ENCODE peak calls at places on chromosomes 7 and 10, in eight cellular contexts. One of them, this sample, is unnamed.

GRCh38 chr10:131732631-131733127 is 168.1 kb upstream of the PPP2R2D start:
- DNase-seq in left lung: no peak
- DNase-seq in activated CD8-positive, alpha-beta memory T cell treated with anti-CD3 and anti-CD28 coated beads for 24 hours: no peak
- DNase-seq in vagina: no peak
- DNase-seq in BJ: no peak
- DNase-seq in EL: no peak
- DNase-seq in A673: no peak
- DNase-seq in NCI-H1092: no peak
- DNase-seq in this sample: no peak

GRCh38 chr10:52703898-52704297 is 68.7 kb downstream of the MBL2 start:
- DNase-seq in left lung: no peak
- DNase-seq in activated CD8-positive, alpha-beta memory T cell treated with anti-CD3 and anti-CD28 coated beads for 24 hours: no peak
- DNase-seq in vagina: no peak
- DNase-seq in BJ: no peak
- DNase-seq in EL: no peak
- DNase-seq in A673: peak; percentile 31
- DNase-seq in NCI-H1092: no peak
- DNase-seq in this sample: no peak

GRCh38 chr7:78226059-78226658 is 427.6 kb downstream of the PHTF2 start:
- DNase-seq in left lung: peak; percentile 53
- DNase-seq in activated CD8-positive, alpha-beta memory T cell treated with anti-CD3 and anti-CD28 coated beads for 24 hours: no peak
- DNase-seq in vagina: no peak
- DNase-seq in BJ: no peak
- DNase-seq in EL: peak; percentile 53
- DNase-seq in A673: peak; percentile 76
- DNase-seq in NCI-H1092: peak; percentile 80
- DNase-seq in this sample: peak; percentile 5

GRCh38 chr7:36001546-36001945 is 151.5 kb upstream of the EEPD1 start:
- DNase-seq in left lung: no peak
- DNase-seq in activated CD8-positive, alpha-beta memory T cell treated with anti-CD3 and anti-CD28 coated beads for 24 hours: no peak
- DNase-seq in vagina: no peak
- DNase-seq in BJ: no peak
- DNase-seq in EL: peak; percentile 20
- DNase-seq in A673: no peak
- DNase-seq in NCI-H1092: no peak
- DNase-seq in this sample: no peak

GRCh38 chr7:132430863-132431822 is 145.1 kb downstream of the PLXNA4 start:
- DNase-seq in left lung: peak; percentile 53
- DNase-seq in activated CD8-positive, alpha-beta memory T cell treated with anti-CD3 and anti-CD28 coated beads for 24 hours: peak; percentile 78
- DNase-seq in vagina: no peak
- DNase-seq in BJ: peak; percentile 29
- DNase-seq in EL: peak; percentile 88
- DNase-seq in A673: peak; percentile 49
- DNase-seq in NCI-H1092: no peak
- DNase-seq in this sample: no peak

GRCh38 chr7:94584113-94584512 is 71.8 kb downstream of the SGCE start:
- DNase-seq in left lung: no peak
- DNase-seq in activated CD8-positive, alpha-beta memory T cell treated with anti-CD3 and anti-CD28 coated beads for 24 hours: no peak
- DNase-seq in vagina: no peak
- DNase-seq in BJ: peak; percentile 5
- DNase-seq in EL: no peak
- DNase-seq in A673: no peak
- DNase-seq in NCI-H1092: peak; percentile 41
- DNase-seq in this sample: no peak

GRCh38 chr10:86646933-86647332 is 7.4 kb upstream of the OPN4 start:
- DNase-seq in left lung: no peak
- DNase-seq in activated CD8-positive, alpha-beta memory T cell treated with anti-CD3 and anti-CD28 coated beads for 24 hours: peak; percentile 37
- DNase-seq in vagina: no peak
- DNase-seq in BJ: no peak
- DNase-seq in EL: no peak
- DNase-seq in A673: no peak
- DNase-seq in NCI-H1092: no peak
- DNase-seq in this sample: no peak

GRCh38 chr10:95788830-95789229 is 32.9 kb downstream of the ENTPD1 start:
- DNase-seq in left lung: no peak
- DNase-seq in activated CD8-positive, alpha-beta memory T cell treated with anti-CD3 and anti-CD28 coated beads for 24 hours: no peak
- DNase-seq in vagina: no peak
- DNase-seq in BJ: no peak
- DNase-seq in EL: peak; percentile 70
- DNase-seq in A673: no peak
- DNase-seq in NCI-H1092: no peak
- DNase-seq in this sample: no peak

GRCh38 chr7:130273081-130273699 is 6.5 kb downstream of the CPA2 start:
- DNase-seq in left lung: no peak
- DNase-seq in activated CD8-positive, alpha-beta memory T cell treated with anti-CD3 and anti-CD28 coated beads for 24 hours: no peak
- DNase-seq in vagina: no peak
- DNase-seq in BJ: no peak
- DNase-seq in EL: peak; percentile 16
- DNase-seq in A673: peak; percentile 75
- DNase-seq in NCI-H1092: peak; percentile 96
- DNase-seq in this sample: peak; percentile 65

GRCh38 chr10:46559231-46559671 is 2.8 kb upstream of the GPRIN2 start:
- DNase-seq in left lung: peak; percentile 27
- DNase-seq in activated CD8-positive, alpha-beta memory T cell treated with anti-CD3 and anti-CD28 coated beads for 24 hours: peak; percentile 53
- DNase-seq in vagina: no peak
- DNase-seq in BJ: no peak
- DNase-seq in EL: no peak
- DNase-seq in A673: no peak
- DNase-seq in NCI-H1092: no peak
- DNase-seq in this sample: no peak

GRCh38 chr10:62250594-62251198 is 17.9 kb downstream of the RTKN2 start:
- DNase-seq in left lung: no peak
- DNase-seq in activated CD8-positive, alpha-beta memory T cell treated with anti-CD3 and anti-CD28 coated beads for 24 hours: no peak
- DNase-seq in vagina: no peak
- DNase-seq in BJ: no peak
- DNase-seq in EL: peak; percentile 75
- DNase-seq in A673: no peak
- DNase-seq in NCI-H1092: no peak
- DNase-seq in this sample: no peak

GRCh38 chr7:130154131-130154500 is 51.1 kb downstream of the TMEM209 start:
- DNase-seq in left lung: peak; percentile 65
- DNase-seq in activated CD8-positive, alpha-beta memory T cell treated with anti-CD3 and anti-CD28 coated beads for 24 hours: no peak
- DNase-seq in vagina: no peak
- DNase-seq in BJ: no peak
- DNase-seq in EL: no peak
- DNase-seq in A673: no peak
- DNase-seq in NCI-H1092: no peak
- DNase-seq in this sample: no peak

GRCh38 chr10:122392835-122393234 is 18.3 kb downstream of the PLEKHA1 start:
- DNase-seq in left lung: no peak
- DNase-seq in activated CD8-positive, alpha-beta memory T cell treated with anti-CD3 and anti-CD28 coated beads for 24 hours: no peak
- DNase-seq in vagina: no peak
- DNase-seq in BJ: no peak
- DNase-seq in EL: no peak
- DNase-seq in A673: no peak
- DNase-seq in NCI-H1092: no peak
- DNase-seq in this sample: no peak

GRCh38 chr10:72310241-72310633 is 36.5 kb downstream of the DDIT4 start:
- DNase-seq in left lung: no peak
- DNase-seq in activated CD8-positive, alpha-beta memory T cell treated with anti-CD3 and anti-CD28 coated beads for 24 hours: no peak
- DNase-seq in vagina: no peak
- DNase-seq in BJ: no peak
- DNase-seq in EL: peak; percentile 53
- DNase-seq in A673: no peak
- DNase-seq in NCI-H1092: no peak
- DNase-seq in this sample: no peak

GRCh38 chr10:46291817-46292572 is 5.2 kb downstream of the ANTXRL start:
- DNase-seq in left lung: peak; percentile 25
- DNase-seq in activated CD8-positive, alpha-beta memory T cell treated with anti-CD3 and anti-CD28 coated beads for 24 hours: no peak
- DNase-seq in vagina: no peak
- DNase-seq in BJ: no peak
- DNase-seq in EL: no peak
- DNase-seq in A673: no peak
- DNase-seq in NCI-H1092: no peak
- DNase-seq in this sample: no peak

GRCh38 chr10:122475130-122475529 is 13.8 kb downstream of the HTRA1 start:
- DNase-seq in left lung: peak; percentile 43
- DNase-seq in activated CD8-positive, alpha-beta memory T cell treated with anti-CD3 and anti-CD28 coated beads for 24 hours: no peak
- DNase-seq in vagina: no peak
- DNase-seq in BJ: no peak
- DNase-seq in EL: no peak
- DNase-seq in A673: no peak
- DNase-seq in NCI-H1092: no peak
- DNase-seq in this sample: no peak

GRCh38 chr7:23864984-23865383 is 155.0 kb downstream of the STK31 start:
- DNase-seq in left lung: no peak
- DNase-seq in activated CD8-positive, alpha-beta memory T cell treated with anti-CD3 and anti-CD28 coated beads for 24 hours: no peak
- DNase-seq in vagina: no peak
- DNase-seq in BJ: no peak
- DNase-seq in EL: peak; percentile 82
- DNase-seq in A673: no peak
- DNase-seq in NCI-H1092: no peak
- DNase-seq in this sample: no peak

GRCh38 chr10:227014-227413 is 91.8 kb downstream of the ZMYND11 start:
- DNase-seq in left lung: no peak
- DNase-seq in activated CD8-positive, alpha-beta memory T cell treated with anti-CD3 and anti-CD28 coated beads for 24 hours: no peak
- DNase-seq in vagina: no peak
- DNase-seq in BJ: peak; percentile 31
- DNase-seq in EL: peak; percentile 14
- DNase-seq in A673: no peak
- DNase-seq in NCI-H1092: no peak
- DNase-seq in this sample: no peak

GRCh38 chr7:108351715-108352114 is 104.5 kb downstream of the NRCAM start:
- DNase-seq in left lung: no peak
- DNase-seq in activated CD8-positive, alpha-beta memory T cell treated with anti-CD3 and anti-CD28 coated beads for 24 hours: no peak
- DNase-seq in vagina: no peak
- DNase-seq in BJ: no peak
- DNase-seq in EL: no peak
- DNase-seq in A673: no peak
- DNase-seq in NCI-H1092: peak; percentile 55
- DNase-seq in this sample: peak; percentile 94

GRCh38 chr10:43140414-43140813 is 2.2 kb downstream of the CSGALNACT2 start:
- DNase-seq in left lung: no peak
- DNase-seq in activated CD8-positive, alpha-beta memory T cell treated with anti-CD3 and anti-CD28 coated beads for 24 hours: no peak
- DNase-seq in vagina: no peak
- DNase-seq in BJ: peak; percentile 76
- DNase-seq in EL: peak; percentile 81
- DNase-seq in A673: no peak
- DNase-seq in NCI-H1092: no peak
- DNase-seq in this sample: no peak

GRCh38 chr10:132446661-132447445 is 49.9 kb downstream of the PWWP2B start:
- DNase-seq in left lung: peak; percentile 87
- DNase-seq in activated CD8-positive, alpha-beta memory T cell treated with anti-CD3 and anti-CD28 coated beads for 24 hours: peak; percentile 88
- DNase-seq in vagina: no peak
- DNase-seq in BJ: no peak
- DNase-seq in EL: peak; percentile 58
- DNase-seq in A673: peak; percentile 82
- DNase-seq in NCI-H1092: peak; percentile 19
- DNase-seq in this sample: no peak

GRCh38 chr7:66930341-66930740 is 9.3 kb downstream of the TMEM248 start:
- DNase-seq in left lung: no peak
- DNase-seq in activated CD8-positive, alpha-beta memory T cell treated with anti-CD3 and anti-CD28 coated beads for 24 hours: no peak
- DNase-seq in vagina: no peak
- DNase-seq in BJ: no peak
- DNase-seq in EL: peak; percentile 40
- DNase-seq in A673: peak; percentile 74
- DNase-seq in NCI-H1092: no peak
- DNase-seq in this sample: no peak

GRCh38 chr7:18521945-18522566 is 26.5 kb downstream of the HDAC9 start:
- DNase-seq in left lung: no peak
- DNase-seq in activated CD8-positive, alpha-beta memory T cell treated with anti-CD3 and anti-CD28 coated beads for 24 hours: no peak
- DNase-seq in vagina: no peak
- DNase-seq in BJ: no peak
- DNase-seq in EL: no peak
- DNase-seq in A673: no peak
- DNase-seq in NCI-H1092: no peak
- DNase-seq in this sample: no peak

GRCh38 chr7:138773817-138774216 is 24.0 kb upstream of the TMEM213 start:
- DNase-seq in left lung: no peak
- DNase-seq in activated CD8-positive, alpha-beta memory T cell treated with anti-CD3 and anti-CD28 coated beads for 24 hours: no peak
- DNase-seq in vagina: no peak
- DNase-seq in BJ: no peak
- DNase-seq in EL: no peak
- DNase-seq in A673: no peak
- DNase-seq in NCI-H1092: no peak
- DNase-seq in this sample: no peak

GRCh38 chr7:151865070-151865670 is 11.7 kb downstream of the PRKAG2 start:
- DNase-seq in left lung: peak; percentile 27
- DNase-seq in activated CD8-positive, alpha-beta memory T cell treated with anti-CD3 and anti-CD28 coated beads for 24 hours: no peak
- DNase-seq in vagina: no peak
- DNase-seq in BJ: no peak
- DNase-seq in EL: no peak
- DNase-seq in A673: no peak
- DNase-seq in NCI-H1092: no peak
- DNase-seq in this sample: no peak

GRCh38 chr10:92891885-92892705 is 43.8 kb downstream of the EXOC6 start:
- DNase-seq in left lung: peak; percentile 45
- DNase-seq in activated CD8-positive, alpha-beta memory T cell treated with anti-CD3 and anti-CD28 coated beads for 24 hours: no peak
- DNase-seq in vagina: no peak
- DNase-seq in BJ: peak; percentile 45
- DNase-seq in EL: peak; percentile 94
- DNase-seq in A673: no peak
- DNase-seq in NCI-H1092: no peak
- DNase-seq in this sample: no peak

This sample was measured in NCI-H1930.